ENCODE peak calls at places on chromosomes 4 and X, in seven cellular contexts. One of them, this sample, is unnamed.

GRCh38 chr4:67084801-67085200 is 460.5 kb downstream of the CENPC start:
- DNase-seq in AG10803: no peak
- DNase-seq in neural crest cell: no peak
- DNase-seq in GM12864: no peak
- DNase-seq in heart left ventricle: no peak
- DNase-seq in MCF 10A: no peak
- DNase-seq in B cell: no peak
- DNase-seq in this sample: no peak

GRCh38 chrX:18895157-18895952 is 88.6 kb downstream of the PHKA2 start:
- DNase-seq in AG10803: peak; percentile 61
- DNase-seq in neural crest cell: no peak
- DNase-seq in GM12864: no peak
- DNase-seq in heart left ventricle: peak; percentile 21
- DNase-seq in MCF 10A: peak; percentile 87
- DNase-seq in B cell: no peak
- DNase-seq in this sample: no peak

GRCh38 chr4:26105372-26105771 is 191.4 kb downstream of the SMIM20 start:
- DNase-seq in AG10803: no peak
- DNase-seq in neural crest cell: no peak
- DNase-seq in GM12864: no peak
- DNase-seq in heart left ventricle: no peak
- DNase-seq in MCF 10A: no peak
- DNase-seq in B cell: no peak
- DNase-seq in this sample: no peak

GRCh38 chr4:95124906-95125504 is 367.2 kb downstream of the BMPR1B start:
- DNase-seq in AG10803: peak; percentile 75
- DNase-seq in neural crest cell: peak; percentile 19
- DNase-seq in GM12864: no peak
- DNase-seq in heart left ventricle: no peak
- DNase-seq in MCF 10A: peak; percentile 71
- DNase-seq in B cell: no peak
- DNase-seq in this sample: peak; percentile 8

GRCh38 chr4:60013458-60013857 is 1186.7 kb upstream of the ADGRL3 start:
- DNase-seq in AG10803: no peak
- DNase-seq in neural crest cell: no peak
- DNase-seq in GM12864: no peak
- DNase-seq in heart left ventricle: no peak
- DNase-seq in MCF 10A: no peak
- DNase-seq in B cell: no peak
- DNase-seq in this sample: no peak

GRCh38 chr4:47469951-47470350 is 6.4 kb upstream of the COMMD8 start:
- DNase-seq in AG10803: peak; percentile 50
- DNase-seq in neural crest cell: no peak
- DNase-seq in GM12864: no peak
- DNase-seq in heart left ventricle: no peak
- DNase-seq in MCF 10A: no peak
- DNase-seq in B cell: no peak
- DNase-seq in this sample: no peak

GRCh38 chrX:47482065-47482511 is 934 bp downstream of the ZNF41 start:
- DNase-seq in AG10803: no peak
- DNase-seq in neural crest cell: no peak
- DNase-seq in GM12864: no peak
- DNase-seq in heart left ventricle: no peak
- DNase-seq in MCF 10A: no peak
- DNase-seq in B cell: no peak
- DNase-seq in this sample: no peak

GRCh38 chr4:141705747-141706377 is 69.5 kb downstream of the IL15 start:
- DNase-seq in AG10803: no peak
- DNase-seq in neural crest cell: no peak
- DNase-seq in GM12864: no peak
- DNase-seq in heart left ventricle: no peak
- DNase-seq in MCF 10A: no peak
- DNase-seq in B cell: no peak
- DNase-seq in this sample: no peak

GRCh38 chr4:25310825-25311210 is 1.8 kb upstream of the ZCCHC4 start:
- DNase-seq in AG10803: no peak
- DNase-seq in neural crest cell: no peak
- DNase-seq in GM12864: no peak
- DNase-seq in heart left ventricle: no peak
- DNase-seq in MCF 10A: no peak
- DNase-seq in B cell: no peak
- DNase-seq in this sample: no peak

GRCh38 chrX:151393514-151393913 is 3.5 kb upstream of the VMA21 start:
- DNase-seq in AG10803: no peak
- DNase-seq in neural crest cell: no peak
- DNase-seq in GM12864: peak; percentile 4
- DNase-seq in heart left ventricle: no peak
- DNase-seq in MCF 10A: no peak
- DNase-seq in B cell: no peak
- DNase-seq in this sample: peak; percentile 30

GRCh38 chr4:150974750-150975149 is 40.3 kb downstream of the LRBA start:
- DNase-seq in AG10803: no peak
- DNase-seq in neural crest cell: no peak
- DNase-seq in GM12864: no peak
- DNase-seq in heart left ventricle: no peak
- DNase-seq in MCF 10A: no peak
- DNase-seq in B cell: no peak
- DNase-seq in this sample: no peak

GRCh38 chr4:137694138-137694537 is 161.8 kb upstream of the PCDH18 start:
- DNase-seq in AG10803: peak; percentile 45
- DNase-seq in neural crest cell: no peak
- DNase-seq in GM12864: no peak
- DNase-seq in heart left ventricle: no peak
- DNase-seq in MCF 10A: no peak
- DNase-seq in B cell: no peak
- DNase-seq in this sample: no peak

GRCh38 chr4:125244848-125245450 is 69.8 kb upstream of the FAT4 start:
- DNase-seq in AG10803: peak; percentile 30
- DNase-seq in neural crest cell: no peak
- DNase-seq in GM12864: no peak
- DNase-seq in heart left ventricle: no peak
- DNase-seq in MCF 10A: peak; percentile 27
- DNase-seq in B cell: no peak
- DNase-seq in this sample: no peak

GRCh38 chrX:56790778-56791177 is 61.7 kb downstream of the NBDY start:
- DNase-seq in AG10803: no peak
- DNase-seq in neural crest cell: no peak
- DNase-seq in GM12864: no peak
- DNase-seq in heart left ventricle: no peak
- DNase-seq in MCF 10A: no peak
- DNase-seq in B cell: no peak
- DNase-seq in this sample: no peak

GRCh38 chr4:20126906-20127305 is 124.8 kb upstream of the SLIT2 start:
- DNase-seq in AG10803: peak; percentile 59
- DNase-seq in neural crest cell: no peak
- DNase-seq in GM12864: no peak
- DNase-seq in heart left ventricle: no peak
- DNase-seq in MCF 10A: peak; percentile 27
- DNase-seq in B cell: no peak
- DNase-seq in this sample: no peak

GRCh38 chr4:43132010-43132582 is 239.6 kb downstream of the GRXCR1 start:
- DNase-seq in AG10803: peak; percentile 53
- DNase-seq in neural crest cell: peak; percentile 73
- DNase-seq in GM12864: peak; percentile 33
- DNase-seq in heart left ventricle: no peak
- DNase-seq in MCF 10A: peak; percentile 78
- DNase-seq in B cell: peak; percentile 10
- DNase-seq in this sample: peak; percentile 51

GRCh38 chr4:90950385-90950841 is 823.2 kb downstream of the CCSER1 start:
- DNase-seq in AG10803: no peak
- DNase-seq in neural crest cell: no peak
- DNase-seq in GM12864: no peak
- DNase-seq in heart left ventricle: no peak
- DNase-seq in MCF 10A: no peak
- DNase-seq in B cell: no peak
- DNase-seq in this sample: no peak

GRCh38 chr4:188975271-188975670 is 836.0 kb downstream of the TRIML1 start:
- DNase-seq in AG10803: no peak
- DNase-seq in neural crest cell: no peak
- DNase-seq in GM12864: no peak
- DNase-seq in heart left ventricle: no peak
- DNase-seq in MCF 10A: no peak
- DNase-seq in B cell: no peak
- DNase-seq in this sample: no peak

GRCh38 chr4:113645771-113646455 is 115.6 kb downstream of the CAMK2D start:
- DNase-seq in AG10803: peak; percentile 43
- DNase-seq in neural crest cell: no peak
- DNase-seq in GM12864: no peak
- DNase-seq in heart left ventricle: no peak
- DNase-seq in MCF 10A: peak; percentile 70
- DNase-seq in B cell: no peak
- DNase-seq in this sample: no peak

GRCh38 chr4:71694946-71695345 is 88.9 kb downstream of the GC start:
- DNase-seq in AG10803: peak; percentile 61
- DNase-seq in neural crest cell: no peak
- DNase-seq in GM12864: no peak
- DNase-seq in heart left ventricle: no peak
- DNase-seq in MCF 10A: no peak
- DNase-seq in B cell: no peak
- DNase-seq in this sample: no peak

GRCh38 chrX:125622899-125623298 is 303.2 kb downstream of the TEX13C start:
- DNase-seq in AG10803: no peak
- DNase-seq in neural crest cell: no peak
- DNase-seq in GM12864: no peak
- DNase-seq in heart left ventricle: no peak
- DNase-seq in MCF 10A: no peak
- DNase-seq in B cell: no peak
- DNase-seq in this sample: no peak

GRCh38 chrX:125621588-125621927 is 301.9 kb downstream of the TEX13C start:
- DNase-seq in AG10803: no peak
- DNase-seq in neural crest cell: no peak
- DNase-seq in GM12864: no peak
- DNase-seq in heart left ventricle: no peak
- DNase-seq in MCF 10A: no peak
- DNase-seq in B cell: no peak
- DNase-seq in this sample: no peak

DNA sequence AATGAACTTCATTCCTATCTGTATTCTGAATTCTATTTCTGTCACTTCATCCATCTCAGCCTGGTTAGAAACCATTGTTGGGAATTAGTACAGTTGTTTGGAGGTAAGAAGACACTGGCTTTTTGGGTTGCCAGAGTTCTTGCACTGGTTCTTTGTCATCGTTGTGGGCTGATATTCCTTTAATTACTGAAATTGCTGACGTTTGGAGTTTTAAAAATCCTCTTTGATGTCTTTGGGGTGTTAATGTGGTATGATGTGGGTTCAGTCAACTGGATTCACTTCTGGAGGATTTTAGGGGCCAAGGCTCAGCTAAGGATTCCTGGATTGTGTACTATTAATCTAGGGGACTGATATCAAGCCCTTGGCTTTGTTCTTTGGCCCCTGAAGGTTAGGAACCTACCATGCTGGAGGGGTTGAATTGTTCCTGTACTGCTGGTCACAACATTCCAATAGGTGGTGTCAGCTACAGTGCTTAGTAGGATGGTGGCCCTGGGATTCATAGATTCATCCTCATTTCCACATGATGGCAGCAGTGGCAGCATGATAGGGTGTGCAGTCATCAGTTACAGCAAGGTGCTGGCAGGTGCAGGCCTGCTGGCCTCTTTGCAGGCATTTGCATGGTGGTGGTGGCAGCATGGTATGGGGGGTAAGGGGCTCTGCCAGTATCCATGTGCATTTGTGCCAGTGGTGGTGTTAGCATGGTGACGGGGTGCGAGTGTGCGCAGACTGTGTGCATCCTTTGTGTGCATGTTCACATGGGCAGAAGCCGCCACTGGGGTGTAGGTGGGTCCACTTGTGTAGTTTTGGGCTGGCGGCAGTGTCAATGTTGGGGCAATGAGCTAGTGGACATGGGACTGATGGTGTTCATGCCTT is 301.3 kb downstream of the TEX13C start:
- DNase-seq in AG10803: no peak
- DNase-seq in neural crest cell: no peak
- DNase-seq in GM12864: no peak
- DNase-seq in heart left ventricle: no peak
- DNase-seq in MCF 10A: no peak
- DNase-seq in B cell: no peak
- DNase-seq in this sample: no peak
- TF ChIP-seq CTCF in AG10803: no peak
- TF ChIP-seq CTCF in neural crest cell: no peak
- TF ChIP-seq CTCF in GM12864: no peak
- TF ChIP-seq CTCF in heart left ventricle: no peak
- TF ChIP-seq CTCF in MCF 10A: no peak
- TF ChIP-seq CTCF in B cell: no peak
- TF ChIP-seq CTCF in this sample: no peak

GRCh38 chr4:77172336-77172735 is 15.3 kb downstream of the CCNG2 start:
- DNase-seq in AG10803: peak; percentile 96
- DNase-seq in neural crest cell: no peak
- DNase-seq in GM12864: no peak
- DNase-seq in heart left ventricle: no peak
- DNase-seq in MCF 10A: peak; percentile 42
- DNase-seq in B cell: no peak
- DNase-seq in this sample: no peak
- TF ChIP-seq CTCF in AG10803: no peak
- TF ChIP-seq CTCF in neural crest cell: no peak
- TF ChIP-seq CTCF in GM12864: no peak
- TF ChIP-seq CTCF in heart left ventricle: no peak
- TF ChIP-seq CTCF in MCF 10A: no peak
- TF ChIP-seq CTCF in B cell: no peak
- TF ChIP-seq CTCF in this sample: no peak

DNA sequence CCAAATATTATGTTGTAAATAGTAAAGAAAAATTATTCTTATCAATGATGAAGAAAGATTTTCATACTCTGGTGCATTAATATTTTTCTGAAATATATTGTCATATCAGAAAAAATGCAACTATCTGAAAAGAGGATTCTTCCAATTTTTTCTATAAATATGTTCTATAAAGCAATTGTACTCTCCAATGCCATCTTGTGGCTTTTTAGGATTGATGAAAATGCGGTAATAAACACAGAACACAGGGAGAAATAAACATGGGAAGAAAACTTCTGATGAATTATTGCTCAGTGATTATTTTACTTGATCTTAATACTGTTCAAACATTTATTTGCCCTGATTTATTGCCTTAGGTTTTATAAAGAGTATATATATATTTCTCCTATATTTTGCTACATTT is 215.4 kb downstream of the IL1RAPL1 start:
- DNase-seq in AG10803: no peak
- DNase-seq in neural crest cell: no peak
- DNase-seq in GM12864: no peak
- DNase-seq in heart left ventricle: no peak
- DNase-seq in MCF 10A: peak; percentile 5
- DNase-seq in B cell: no peak
- DNase-seq in this sample: no peak
- TF ChIP-seq CTCF in AG10803: no peak
- TF ChIP-seq CTCF in neural crest cell: peak; percentile 40
- TF ChIP-seq CTCF in GM12864: no peak
- TF ChIP-seq CTCF in heart left ventricle: no peak
- TF ChIP-seq CTCF in MCF 10A: peak; percentile 21
- TF ChIP-seq CTCF in B cell: no peak
- TF ChIP-seq CTCF in this sample: no peak

DNA sequence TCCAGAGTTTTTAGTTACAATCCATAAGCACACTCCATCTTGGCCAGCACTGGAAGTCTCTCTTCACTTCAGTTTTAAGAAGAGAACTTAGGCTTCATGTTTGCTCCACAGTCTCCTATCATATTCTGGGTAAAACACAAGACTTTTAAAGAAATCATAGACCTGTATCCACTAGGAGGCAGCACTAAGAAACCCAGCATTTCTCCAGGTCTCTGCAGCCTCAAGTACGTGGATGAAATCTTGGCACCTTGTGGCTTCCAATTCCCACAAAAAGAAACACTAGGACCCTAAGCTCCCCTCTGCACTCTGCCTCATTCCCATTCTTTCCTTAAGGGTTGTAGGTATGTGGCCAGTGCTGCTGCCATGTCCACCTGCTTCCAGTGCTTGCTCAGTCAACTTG is 367.3 kb upstream of the CASK start:
- DNase-seq in AG10803: peak; percentile 2
- DNase-seq in neural crest cell: no peak
- DNase-seq in GM12864: no peak
- DNase-seq in heart left ventricle: no peak
- DNase-seq in MCF 10A: peak; percentile 31
- DNase-seq in B cell: no peak
- DNase-seq in this sample: no peak
- TF ChIP-seq CTCF in AG10803: peak; percentile 30
- TF ChIP-seq CTCF in neural crest cell: peak; percentile 30
- TF ChIP-seq CTCF in GM12864: peak; percentile 4
- TF ChIP-seq CTCF in heart left ventricle: no peak
- TF ChIP-seq CTCF in MCF 10A: peak; percentile 16
- TF ChIP-seq CTCF in B cell: no peak
- TF ChIP-seq CTCF in this sample: no peak

This sample was measured in GM20000.